ENCODE peak calls at places on chromosomes 7 and 10, in four cellular contexts. W is mesothelial cell of epicardium, G is upper lobe of left lung, S is tibial artery. A is an unnamed sample.
A peak's percentile ranks its signal among the peaks of the same experiment; 100 is the strongest.

GRCh38 chr10:79937661-79938226 is 11.2 kb downstream of the SFTPD start:
- DNase-seq in W (no peak), G (no peak), S (no peak), A (peak; percentile 51)

GRCh38 chr7:135664046-135664589 is 1.8 kb downstream of the STMP1 start:
- DNase-seq in W (no peak), G (no peak), S (no peak), A (no peak)

GRCh38 chr10:132337019-132337418 is 5.0 kb downstream of the LRRC27 start:
- DNase-seq in S (peak; percentile 42), W (no peak), G (no peak), A (no peak)

GRCh38 chr7:77425151-77426051 is 9.3 kb upstream of the GSAP start:
- DNase-seq in S (no peak), G (no peak), W (no peak), A (no peak)

GRCh38 chr10:133100706-133101463 is 13.2 kb downstream of the ADGRA1 start:
- DNase-seq in G (peak; percentile 86), W (no peak), S (no peak), A (no peak)

GRCh38 chr7:23220690-23221305 is 25.8 kb upstream of the GPNMB start:
- DNase-seq in W (no peak), S (no peak), G (no peak), A (no peak)

GRCh38 chr10:66656499-66656898 is 269.3 kb upstream of the LRRTM3 start:
- DNase-seq in S (no peak), G (no peak), W (no peak), A (no peak)

GRCh38 chr10:50917486-50917885 is 32.1 kb upstream of the A1CF start:
- DNase-seq in S (no peak), W (no peak), G (no peak), A (no peak)

GRCh38 chr10:66748217-66748616 is 177.6 kb upstream of the LRRTM3 start:
- DNase-seq in S (no peak), G (no peak), W (no peak), A (no peak)

GRCh38 chr10:103295391-103296044 is 18.6 kb downstream of the INA start:
- DNase-seq in W (no peak), S (no peak), G (no peak), A (no peak)

GRCh38 chr7:43905209-43905946 is 1.0 kb downstream of the URGCP start:
- DNase-seq in G (no peak), W (no peak), S (no peak), A (no peak)

GRCh38 chr10:4004144-4004543 is 219.1 kb upstream of the KLF6 start:
- DNase-seq in W (no peak), S (no peak), G (no peak), A (no peak)

DNA sequence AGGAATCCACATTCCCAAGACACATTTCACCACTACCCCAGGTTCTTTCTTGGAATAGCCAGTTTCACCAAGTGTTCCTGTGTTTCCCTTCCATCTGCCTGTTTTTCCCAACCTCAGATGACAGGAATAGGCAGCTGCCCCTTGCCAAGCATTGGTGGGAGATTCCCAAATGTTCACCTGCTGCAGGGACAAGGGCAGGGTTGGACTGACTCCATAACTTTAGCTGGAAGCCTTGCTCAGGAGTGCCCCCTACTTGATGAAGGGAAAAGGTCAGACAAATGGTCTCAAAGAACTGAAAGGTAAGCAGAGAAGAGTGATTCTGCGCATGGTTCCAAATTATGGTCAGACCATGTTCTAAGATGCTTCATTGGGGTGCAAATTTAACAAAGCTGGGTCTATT is 45.1 kb upstream of the LYZL1 start:
- DNase-seq in S (no peak), W (no peak), G (no peak), A (no peak)
- TF ChIP-seq CTCF in S (peak; percentile 25), W (no peak), G (no peak), A (peak; percentile 35)

DNA sequence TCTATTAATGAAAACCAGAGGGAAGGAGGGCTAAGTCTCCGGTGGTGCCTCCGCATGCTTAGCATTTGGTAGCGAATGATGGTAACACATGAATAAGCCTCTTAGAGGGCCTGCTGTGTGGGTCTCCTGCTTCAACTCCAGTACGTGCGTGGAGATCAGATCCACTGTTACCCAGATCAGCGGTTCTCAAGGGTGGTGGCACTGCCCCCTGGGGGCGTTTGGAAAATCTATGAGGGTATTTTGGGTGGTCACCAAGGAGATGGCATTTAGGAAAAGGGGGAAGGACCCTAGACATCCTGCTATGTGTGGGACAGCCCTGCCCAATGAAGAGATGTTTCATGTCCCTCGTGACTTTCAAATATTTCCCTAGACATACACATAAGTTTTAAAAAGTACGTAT is 57.1 kb upstream of the TM9SF3 start:
- DNase-seq in S (no peak), W (no peak), G (no peak), A (no peak)
- TF ChIP-seq CTCF in S (no peak), W (no peak), G (no peak), A (no peak)

DNA sequence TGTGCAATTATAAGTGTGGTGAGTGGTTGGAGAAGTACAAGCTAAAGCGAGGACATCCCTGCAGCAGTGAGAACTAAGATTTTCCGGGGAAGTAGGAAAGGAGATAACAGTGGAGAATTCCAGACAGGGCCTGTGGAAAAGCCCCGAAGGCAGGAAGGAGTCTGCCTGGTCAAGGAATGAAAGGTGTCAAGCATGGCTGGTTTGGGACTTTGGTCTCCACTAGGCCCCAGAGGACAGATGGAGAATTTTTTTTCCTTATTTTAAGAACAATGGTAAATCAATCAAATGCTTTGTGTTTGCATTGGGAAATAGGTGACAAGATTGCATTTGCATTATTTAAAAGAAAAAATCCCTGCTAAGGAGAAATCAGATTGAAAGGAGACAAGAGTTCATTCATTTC is 3.2 kb upstream of the CEP55 start:
- DNase-seq in G (no peak), S (no peak), W (no peak), A (no peak)
- TF ChIP-seq CTCF in G (no peak), S (no peak), W (no peak), A (peak; percentile 61)

GRCh38 chr10:114374141-114374791 is 30.0 kb downstream of the AFAP1L2 start:
- DNase-seq in W (no peak), G (no peak), S (no peak), A (no peak)

GRCh38 chr10:114379631-114380041 is 24.7 kb downstream of the AFAP1L2 start:
- DNase-seq in S (no peak), G (no peak), W (no peak), A (no peak)

GRCh38 chr10:114380060-114380459 is 24.2 kb downstream of the AFAP1L2 start:
- DNase-seq in S (no peak), G (no peak), W (no peak), A (no peak)

GRCh38 chr10:114375082-114375481 is 29.2 kb downstream of the AFAP1L2 start:
- DNase-seq in S (no peak), W (no peak), G (no peak), A (no peak)

DNA sequence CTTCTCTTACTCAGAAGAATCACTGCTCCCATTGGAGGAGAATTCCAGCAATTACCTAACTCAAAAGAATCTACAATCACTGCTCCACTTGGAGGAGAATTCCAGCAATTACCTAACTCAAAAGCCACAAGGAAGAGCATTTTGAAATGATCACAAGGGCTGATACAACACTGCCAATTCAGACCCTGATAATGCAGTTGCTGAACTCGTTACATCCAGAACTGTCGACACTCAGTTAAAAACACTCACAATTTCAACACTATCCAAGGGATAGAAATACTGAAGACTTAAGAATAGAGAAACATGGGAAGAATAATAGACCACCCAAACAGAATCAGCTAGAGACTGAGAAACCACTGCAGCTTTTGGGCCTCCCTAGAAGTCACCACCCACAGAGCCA is 27.8 kb downstream of the AFAP1L2 start:
- DNase-seq in S (no peak), W (no peak), G (no peak), A (no peak)
- TF ChIP-seq CTCF in S (no peak), W (no peak), G (no peak), A (no peak)

GRCh38 chr7:50309736-50310135 is 5.2 kb downstream of the IKZF1 start:
- DNase-seq in S (no peak), G (no peak), W (no peak), A (no peak)

GRCh38 chr7:50309130-50309478 is 4.6 kb downstream of the IKZF1 start:
- DNase-seq in W (no peak), S (no peak), G (no peak), A (no peak)

GRCh38 chr7:50308301-50309129 is 4.0 kb downstream of the IKZF1 start:
- DNase-seq in G (no peak), S (no peak), W (no peak), A (no peak)

GRCh38 chr7:50312176-50312575 is 7.7 kb downstream of the IKZF1 start:
- DNase-seq in G (no peak), W (no peak), S (no peak), A (no peak)

DNA sequence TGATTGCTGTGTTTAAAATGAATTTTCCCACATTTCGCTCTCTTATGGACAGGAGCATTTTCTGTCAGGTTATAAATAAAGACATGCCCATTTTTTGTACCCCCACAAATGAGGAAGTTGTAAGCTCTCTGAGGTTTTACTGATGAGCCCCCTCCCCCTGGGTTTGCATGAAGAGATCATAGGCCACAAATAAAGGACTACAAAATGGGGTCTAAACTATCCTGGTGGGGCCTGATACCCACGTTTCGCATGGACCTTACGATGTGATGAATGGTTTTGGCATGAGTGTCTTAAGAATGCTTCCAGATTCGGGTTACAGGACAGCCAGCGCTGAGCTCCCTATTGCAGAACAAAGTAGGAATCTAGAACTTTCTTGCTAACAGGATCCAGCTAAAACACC is 5.8 kb downstream of the IKZF1 start:
- DNase-seq in S (no peak), G (no peak), W (no peak), A (no peak)
- TF ChIP-seq CTCF in S (no peak), G (no peak), W (no peak), A (no peak)

GRCh38 chr10:125060038-125060437 is 100.3 kb downstream of the CTBP2 start:
- DNase-seq in W (no peak), G (no peak), S (no peak), A (no peak)
- TF ChIP-seq CTCF in W (no peak), G (no peak), S (no peak), A (no peak)

GRCh38 chr10:91043173-91043910 is 122.5 kb upstream of the ANKRD1 start:
- DNase-seq in W (no peak), S (no peak), G (no peak), A (no peak)
- TF ChIP-seq CTCF in W (no peak), S (peak; percentile 70), G (peak; percentile 30), A (peak; percentile 68)

GRCh38 chr10:124496620-124497019 is 35.0 kb downstream of the LHPP start:
- DNase-seq in S (no peak), W (no peak), G (no peak), A (no peak)
- TF ChIP-seq CTCF in S (no peak), W (no peak), G (no peak), A (no peak)